ENCODE peak calls at places on chromosomes 11 and 22, in four cellular contexts. One of them, this sample, is unnamed.
A peak's percentile ranks its signal among the peaks of the same experiment; 100 is the strongest.

GRCh38 chr11:7351228-7351627 is 99.5 kb downstream of the SYT9 start:
- DNase-seq in germinal center: no peak
- DNase-seq in left colon: no peak
- DNase-seq in NCI-H146: no peak
- DNase-seq in this sample: no peak

GRCh38 chr11:65642014-65642671 is 4.2 kb downstream of the SIPA1 start:
- DNase-seq in germinal center: no peak
- DNase-seq in NCI-H146: no peak
- DNase-seq in left colon: no peak
- DNase-seq in this sample: no peak

GRCh38 chr22:31082606-31083376 is 1.7 kb downstream of the SMTN start:
- DNase-seq in NCI-H146: peak; percentile 29
- DNase-seq in germinal center: no peak
- DNase-seq in left colon: peak; percentile 92
- DNase-seq in this sample: no peak

GRCh38 chr22:39995346-39996252 is 845 bp downstream of the FAM83F start:
- DNase-seq in germinal center: no peak
- DNase-seq in NCI-H146: peak; percentile 44
- DNase-seq in left colon: peak; percentile 35
- DNase-seq in this sample: no peak

GRCh38 chr11:114308689-114309089 is 12.5 kb downstream of the NNMT start:
- DNase-seq in left colon: no peak
- DNase-seq in NCI-H146: peak; percentile 71
- DNase-seq in germinal center: no peak
- DNase-seq in this sample: no peak

GRCh38 chr11:2702771-2703486 is 3.1 kb upstream of the KCNQ1OT1 start:
- DNase-seq in NCI-H146: no peak
- DNase-seq in germinal center: no peak
- DNase-seq in left colon: no peak
- DNase-seq in this sample: no peak

GRCh38 chr11:88051386-88051785 is 123.9 kb downstream of the RAB38 start:
- DNase-seq in left colon: no peak
- DNase-seq in NCI-H146: no peak
- DNase-seq in germinal center: no peak
- DNase-seq in this sample: peak; percentile 1

GRCh38 chr22:49332691-49333090 is 495.0 kb downstream of the BRD1 start:
- DNase-seq in germinal center: no peak
- DNase-seq in NCI-H146: no peak
- DNase-seq in left colon: no peak
- DNase-seq in this sample: no peak

GRCh38 chr11:128692750-128693578 is 908 bp upstream of the FLI1 start:
- DNase-seq in NCI-H146: peak; percentile 35
- DNase-seq in germinal center: peak; percentile 48
- DNase-seq in left colon: peak; percentile 48
- DNase-seq in this sample: no peak

GRCh38 chr11:121091492-121092179 is 9.4 kb upstream of the TECTA start:
- DNase-seq in NCI-H146: no peak
- DNase-seq in left colon: no peak
- DNase-seq in germinal center: no peak
- DNase-seq in this sample: no peak

GRCh38 chr11:44017443-44018126 is 30.2 kb upstream of the ACCSL start:
- DNase-seq in left colon: no peak
- DNase-seq in germinal center: no peak
- DNase-seq in NCI-H146: no peak
- DNase-seq in this sample: no peak

GRCh38 chr11:120715239-120715638 is 203.7 kb downstream of the GRIK4 start:
- DNase-seq in left colon: no peak
- DNase-seq in NCI-H146: no peak
- DNase-seq in germinal center: peak; percentile 40
- DNase-seq in this sample: no peak

GRCh38 chr11:124869331-124869730 is 4.1 kb downstream of the ROBO3 start:
- DNase-seq in left colon: no peak
- DNase-seq in NCI-H146: no peak
- DNase-seq in germinal center: no peak
- DNase-seq in this sample: no peak

GRCh38 chr11:81853791-81854190 is 879.9 kb downstream of the FAM181B start:
- DNase-seq in NCI-H146: no peak
- DNase-seq in left colon: no peak
- DNase-seq in germinal center: no peak
- DNase-seq in this sample: no peak

GRCh38 chr11:114156131-114156581 is 96.6 kb downstream of the ZBTB16 start:
- DNase-seq in left colon: no peak
- DNase-seq in NCI-H146: no peak
- DNase-seq in germinal center: no peak
- DNase-seq in this sample: no peak

GRCh38 chr11:1077417-1078119 is 2.9 kb downstream of the MUC2 start:
- DNase-seq in NCI-H146: peak; percentile 24
- DNase-seq in germinal center: no peak
- DNase-seq in left colon: peak; percentile 6
- DNase-seq in this sample: no peak

GRCh38 chr22:20741634-20742581 is 32.0 kb upstream of the SERPIND1 start:
- DNase-seq in left colon: peak; percentile 34
- DNase-seq in germinal center: peak; percentile 60
- DNase-seq in NCI-H146: peak; percentile 19
- DNase-seq in this sample: no peak

GRCh38 chr11:9739108-9739507 is 75.2 kb downstream of the SWAP70 start:
- DNase-seq in germinal center: no peak
- DNase-seq in NCI-H146: no peak
- DNase-seq in left colon: no peak
- DNase-seq in this sample: no peak

GRCh38 chr11:119727523-119728081 is 1.4 kb downstream of the NECTIN1 start:
- DNase-seq in NCI-H146: peak; percentile 51
- DNase-seq in left colon: peak; percentile 69
- DNase-seq in germinal center: peak; percentile 60
- DNase-seq in this sample: no peak

GRCh38 chr11:130551388-130551787 is 102.9 kb downstream of the ADAMTS15 start:
- DNase-seq in NCI-H146: no peak
- DNase-seq in left colon: no peak
- DNase-seq in germinal center: no peak
- DNase-seq in this sample: no peak